ENCODE peak calls at places on chromosomes 4 and X, in four cellular contexts. V is AG04450, K is B cell, N is tibial artery. B is an unnamed sample.

GRCh38 chr4:92304636-92305035 is 870 bp downstream of the GRID2 start:
- DNase-seq in V (no peak), K (no peak), N (no peak), B (peak)

GRCh38 chr4:111066887-111067286 is 444.0 kb upstream of the PITX2 start:
- DNase-seq in V (no peak), K (no peak), N (no peak), B (no peak)

GRCh38 chrX:15808254-15808653 is 18.0 kb downstream of the ZRSR2 start:
- DNase-seq in V (no peak), K (no peak), N (no peak), B (no peak)

GRCh38 chr4:94403735-94404134 is 48.0 kb upstream of the PDLIM5 start:
- DNase-seq in V (no peak), K (no peak), N (no peak), B (no peak)

GRCh38 chr4:2047031-2047660 is 12.0 kb upstream of the NAT8L start:
- DNase-seq in V (no peak), K (no peak), N (no peak), B (peak)

GRCh38 chrX:65596270-65596669 is 61.7 kb upstream of the LAS1L start:
- DNase-seq in V (no peak), K (peak), N (peak), B (peak)

GRCh38 chrX:41759817-41760216 is 35.8 kb downstream of the GPR82 start:
- DNase-seq in V (no peak), K (no peak), N (no peak), B (peak)

GRCh38 chr4:8044699-8045098 is 105.0 kb upstream of the AFAP1 start:
- DNase-seq in V (no peak), K (no peak), N (no peak), B (no peak)

GRCh38 chrX:38694394-38694793 is 106.9 kb upstream of the MID1IP1 start:
- DNase-seq in V (no peak), K (no peak), N (no peak), B (no peak)

GRCh38 chr4:22463179-22463578 is 52.7 kb downstream of the ADGRA3 start:
- DNase-seq in V (no peak), K (no peak), N (no peak), B (no peak)

GRCh38 chrX:31168596-31168995 is 96.8 kb upstream of the FTHL17 start:
- DNase-seq in V (no peak), K (no peak), N (no peak), B (peak)

GRCh38 chr4:78057135-78057599 is at the start of gene FRAS1:
- DNase-seq in V (no peak), K (no peak), N (no peak), B (peak)

GRCh38 chr4:99615210-99615834 is 40.7 kb downstream of the MTTP start:
- DNase-seq in V (no peak), K (no peak), N (no peak), B (no peak)

GRCh38 chrX:17552251-17552650 is 177.3 kb downstream of the NHS start:
- DNase-seq in V (no peak), K (no peak), N (no peak), B (no peak)

GRCh38 chr4:111070390-111070789 is 447.5 kb upstream of the PITX2 start:
- DNase-seq in V (no peak), K (no peak), N (no peak), B (no peak)

GRCh38 chrX:103153661-103154060 is 60.7 kb upstream of the NXF3 start:
- DNase-seq in V (no peak), K (no peak), N (no peak), B (no peak)

GRCh38 chrX:49250066-49250465 is 14.4 kb downstream of the FOXP3 start:
- DNase-seq in V (no peak), K (no peak), N (no peak), B (no peak)

GRCh38 chrX:125340508-125340907 is 20.8 kb downstream of the TEX13C start:
- DNase-seq in V (no peak), K (no peak), N (no peak), B (no peak)

GRCh38 chr4:8254076-8254475 is 15.5 kb upstream of the HTRA3 start:
- DNase-seq in V (no peak), K (no peak), N (no peak), B (no peak)

GRCh38 chr4:24118031-24118430 is 228.2 kb upstream of the PPARGC1A start:
- DNase-seq in V (no peak), K (no peak), N (no peak), B (no peak)

GRCh38 chr4:186623546-186623945 is 68.2 kb upstream of the MTNR1A start:
- DNase-seq in V (no peak), K (no peak), N (no peak), B (no peak)

GRCh38 chrX:63932006-63932405 is 147.0 kb upstream of the ARHGEF9 start:
- DNase-seq in V (no peak), K (no peak), N (no peak), B (no peak)
- TF ChIP-seq CTCF in V (no peak), K (no peak), N (no peak), B (no peak)

GRCh38 chr4:84482564-84483563 is 16.2 kb downstream of the NKX6-1 start:
- DNase-seq in V (no peak), K (no peak), N (no peak), B (no peak)
- TF ChIP-seq CTCF in V (peak), K (no peak), N (no peak), B (no peak)

DNA sequence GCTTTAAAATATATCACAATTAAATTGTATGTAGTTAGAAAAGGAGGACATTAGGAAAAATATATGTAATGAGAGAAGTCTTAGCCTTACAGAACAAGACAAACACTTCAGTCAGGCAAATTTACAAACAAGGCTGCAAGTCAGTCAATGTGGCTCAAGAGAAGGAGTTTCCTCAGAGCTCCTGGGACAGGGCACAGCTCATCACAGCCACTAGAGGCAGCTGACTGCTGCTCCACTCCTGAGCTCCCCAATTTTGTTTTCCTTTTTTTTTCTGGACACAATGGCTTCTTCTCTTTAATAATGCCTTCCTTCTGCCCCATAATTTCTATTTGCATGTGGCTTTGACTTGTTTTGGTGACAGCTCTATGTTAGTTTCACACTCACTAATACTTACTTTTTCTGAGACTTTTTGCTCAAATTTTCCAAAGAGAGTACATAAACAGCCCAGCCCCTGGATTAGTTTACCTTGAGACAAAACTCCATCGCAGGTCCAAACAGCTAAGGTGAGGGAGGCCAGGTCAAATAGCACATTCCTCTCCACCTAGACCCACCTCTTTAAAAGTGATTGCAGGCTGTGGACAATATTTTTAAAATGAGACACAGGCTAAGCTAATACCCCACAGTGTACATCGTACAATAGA is 850.4 kb upstream of the FRG1 start:
- DNase-seq in V (no peak), K (no peak), N (no peak), B (no peak)
- TF ChIP-seq CTCF in V (peak), K (no peak), N (no peak), B (no peak)

GRCh38 chr4:11418610-11419009 is 10.1 kb downstream of the HS3ST1 start:
- DNase-seq in V (no peak), K (peak), N (no peak), B (no peak)
- TF ChIP-seq CTCF in V (peak), K (no peak), N (no peak), B (no peak)